ENCODE peak calls at places on chromosome 12, in five cellular contexts. Q is activated T-helper 1 cell treated with anti-CD3 and anti-CD28 coated beads, Interleukin-12 subunit alpha, Interleukin-12 subunit beta, Interleukin-2, Interleukin-4 antibody, amounts not matched to agents 30 ng/mL and 10 ng/mL and 1 ng/mL, durations not matched to agents 14 hours and 24 hours and 36 hours; R is uterus; P is HFFc6; K is T-helper 9 cell. T is an unnamed sample.

GRCh38 chr12:94614288-94614721 is 36.1 kb downstream of the TMCC3 start:
- DNase-seq in R (no peak), K (no peak), P (no peak), Q (no peak), T (no peak)

GRCh38 chr12:88957358-88957757 is 377.1 kb upstream of the KITLG start:
- DNase-seq in P (peak), Q (no peak), R (no peak), K (no peak), T (no peak)

GRCh38 chr12:55876110-55876509 is 33.4 kb upstream of the MMP19 start:
- DNase-seq in R (no peak), K (no peak), P (no peak), Q (no peak), T (no peak)

GRCh38 chr12:108657130-108657745 is 23.5 kb upstream of the SELPLG start:
- DNase-seq in K (no peak), Q (no peak), R (no peak), P (no peak), T (no peak)

GRCh38 chr12:5379737-5380496 is 52.0 kb upstream of the NTF3 start:
- DNase-seq in P (no peak), K (no peak), Q (no peak), R (no peak), T (no peak)

GRCh38 chr12:16939871-16940306 is 333.9 kb upstream of the LMO3 start:
- DNase-seq in Q (no peak), R (no peak), K (no peak), P (peak), T (no peak)

GRCh38 chr12:121516437-121517011 is 64.3 kb downstream of the KDM2B start:
- DNase-seq in R (no peak), K (no peak), P (no peak), Q (no peak), T (no peak)

GRCh38 chr12:26229910-26230309 is 34.5 kb downstream of the SSPN start:
- DNase-seq in Q (no peak), K (no peak), R (no peak), P (no peak), T (no peak)

GRCh38 chr12:75087656-75088055 is 122.0 kb downstream of the KCNC2 start:
- DNase-seq in P (peak), Q (no peak), K (no peak), R (no peak), T (no peak)

GRCh38 chr12:124428792-124429281 is 133.9 kb downstream of the RFLNA start:
- DNase-seq in K (no peak), R (no peak), P (peak), Q (no peak), T (no peak)

GRCh38 chr12:121391619-121392324 is 8.1 kb upstream of the RNF34 start:
- DNase-seq in P (peak), Q (peak), K (no peak), R (peak), T (no peak)

GRCh38 chr12:24884911-24885310 is 64.0 kb downstream of the BCAT1 start:
- DNase-seq in P (no peak), R (no peak), Q (no peak), K (no peak), T (no peak)

GRCh38 chr12:34208331-34209258 is 186.3 kb downstream of the ALG10 start:
- DNase-seq in K (no peak), P (no peak), R (no peak), Q (no peak), T (no peak)

GRCh38 chr12:63047146-63047545 is 103.9 kb downstream of the AVPR1A start:
- DNase-seq in Q (no peak), P (no peak), R (no peak), K (no peak), T (no peak)

GRCh38 chr12:55619352-55620138 is 17.1 kb upstream of the OR10P1 start:
- DNase-seq in R (no peak), Q (peak), P (peak), K (peak), T (peak)

GRCh38 chr12:116128779-116129178 is 148.7 kb downstream of the MED13L start:
- DNase-seq in Q (no peak), R (no peak), K (no peak), P (no peak), T (no peak)

GRCh38 chr12:11726659-11727058 is 77.2 kb downstream of the ETV6 start:
- DNase-seq in Q (no peak), P (no peak), K (no peak), R (no peak), T (no peak)

GRCh38 chr12:28958553-28959195 is 190.4 kb upstream of the FAR2 start:
- DNase-seq in Q (no peak), P (no peak), R (no peak), K (no peak), T (no peak)

T was measured in heart left ventricle.